ENCODE peak calls at places on chromosomes 13 and 19, in nine cellular contexts. I, G, W, D, K, V, C, Z and T are unnamed samples.
A peak's percentile ranks its signal among the peaks of the same experiment; 100 is the strongest.

GRCh38 chr13:31331051-31331450 is 131.3 kb downstream of the B3GLCT start:
- DNase-seq in I (no peak), G (no peak), W (no peak), D (no peak), K (no peak), V (no peak), C (no peak), Z (no peak), T (no peak)

GRCh38 chr19:29662604-29663404 is 2.5 kb upstream of the PLEKHF1 start:
- DNase-seq in I (peak; percentile 63), G (peak; percentile 82), W (no peak), D (peak; percentile 94), K (peak; percentile 62), V (peak; percentile 70), C (peak; percentile 72), Z (peak; percentile 95), T (peak; percentile 94)

GRCh38 chr19:17109962-17110598 is 34.5 kb downstream of the MYO9B start:
- DNase-seq in I (no peak), G (no peak), W (no peak), D (no peak), K (peak; percentile 54), V (peak; percentile 88), C (no peak), Z (no peak), T (no peak)

GRCh38 chr13:46831588-46832194 is 34.7 kb upstream of the ESD start:
- DNase-seq in I (no peak), G (peak; percentile 20), W (no peak), D (peak; percentile 54), K (peak; percentile 24), V (no peak), C (no peak), Z (peak; percentile 71), T (peak; percentile 71)

GRCh38 chr13:27607125-27607524 is 13.2 kb downstream of the LNX2 start:
- DNase-seq in I (peak; percentile 28), G (no peak), W (no peak), D (peak; percentile 67), K (peak; percentile 23), V (no peak), C (no peak), Z (peak; percentile 88), T (peak; percentile 88)

GRCh38 chr19:3335431-3336350 is 30.7 kb upstream of the NFIC start:
- DNase-seq in I (no peak), G (peak; percentile 54), W (no peak), D (peak; percentile 65), K (peak; percentile 46), V (no peak), C (peak; percentile 70), Z (peak; percentile 79), T (peak; percentile 86)

GRCh38 chr19:21680026-21680425 is 87.4 kb downstream of the ZNF100 start:
- DNase-seq in I (no peak), G (no peak), W (no peak), D (no peak), K (no peak), V (no peak), C (no peak), Z (no peak), T (no peak)

GRCh38 chr13:64339373-64340063 is 2890.6 kb downstream of the PCDH9 start:
- DNase-seq in I (no peak), G (no peak), W (no peak), D (no peak), K (no peak), V (no peak), C (no peak), Z (no peak), T (no peak)

GRCh38 chr13:113904411-113904810 is 40.5 kb upstream of the GAS6 start:
- DNase-seq in I (no peak), G (peak; percentile 68), W (no peak), D (peak; percentile 57), K (peak; percentile 62), V (no peak), C (no peak), Z (no peak), T (peak; percentile 47)

GRCh38 chr19:318509-318774 is 26.2 kb downstream of the MIER2 start:
- DNase-seq in I (no peak), G (no peak), W (no peak), D (no peak), K (no peak), V (no peak), C (no peak), Z (no peak), T (no peak)

GRCh38 chr13:106102776-106103175 is 432.7 kb downstream of the EFNB2 start:
- DNase-seq in I (no peak), G (no peak), W (no peak), D (no peak), K (no peak), V (no peak), C (no peak), Z (no peak), T (no peak)

GRCh38 chr13:23378009-23378632 is 55.4 kb downstream of the SACS start:
- DNase-seq in I (peak; percentile 98), G (peak; percentile 41), W (no peak), D (peak; percentile 99), K (peak; percentile 51), V (no peak), C (no peak), Z (peak; percentile 92), T (peak; percentile 100)

GRCh38 chr13:109135018-109135417 is 505.6 kb downstream of the MYO16 start:
- DNase-seq in I (no peak), G (no peak), W (no peak), D (no peak), K (no peak), V (no peak), C (no peak), Z (no peak), T (peak; percentile 13)

GRCh38 chr13:97658556-97658955 is 224.6 kb downstream of the RAP2A start:
- DNase-seq in I (no peak), G (no peak), W (no peak), D (no peak), K (no peak), V (no peak), C (no peak), Z (peak; percentile 27), T (no peak)

GRCh38 chr13:97659602-97660001 is 225.6 kb downstream of the RAP2A start:
- DNase-seq in I (no peak), G (no peak), W (no peak), D (peak; percentile 11), K (peak; percentile 6), V (no peak), C (no peak), Z (peak; percentile 52), T (peak; percentile 21)

DNA sequence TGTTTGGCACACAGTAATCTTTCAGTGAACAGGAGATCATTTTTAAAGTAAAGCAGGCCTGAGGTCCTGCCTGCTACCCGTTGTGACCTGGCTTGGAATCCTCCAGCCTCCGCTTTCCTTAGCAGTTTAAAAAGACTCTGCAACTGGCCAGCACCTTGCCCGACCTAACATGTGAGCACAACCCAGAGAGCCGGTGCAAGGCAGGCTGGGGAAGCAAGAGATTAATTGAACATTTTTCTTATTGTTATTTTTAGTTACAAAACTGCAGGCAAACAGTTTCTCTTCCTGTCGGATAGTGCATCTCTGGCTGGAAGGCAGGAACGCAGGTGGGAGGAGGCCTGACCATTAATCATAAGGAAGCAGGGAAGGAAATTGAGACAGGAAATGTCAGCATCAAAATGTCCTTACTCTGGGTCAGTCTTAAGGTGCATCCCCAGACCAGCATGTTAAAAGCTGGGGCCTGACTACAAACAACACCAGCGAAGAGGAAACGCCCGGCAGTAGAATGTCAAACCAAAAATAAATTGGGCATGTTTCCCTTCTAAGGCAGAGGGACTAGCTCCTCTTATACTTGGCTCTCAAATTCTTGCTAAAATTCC is 226.6 kb downstream of the RAP2A start:
- DNase-seq in I (no peak), G (no peak), W (no peak), D (no peak), K (peak; percentile 11), V (no peak), C (no peak), Z (peak; percentile 5), T (no peak)
- H3K4me3 ChIP-seq in I (no peak overlapping the region), G (no peak overlapping the region), W (no peak overlapping the region), D (no peak overlapping the region), K (no peak overlapping the region), V (no peak overlapping the region), C (no peak overlapping the region), Z (no peak overlapping the region), T (no peak overlapping the region)

DNA sequence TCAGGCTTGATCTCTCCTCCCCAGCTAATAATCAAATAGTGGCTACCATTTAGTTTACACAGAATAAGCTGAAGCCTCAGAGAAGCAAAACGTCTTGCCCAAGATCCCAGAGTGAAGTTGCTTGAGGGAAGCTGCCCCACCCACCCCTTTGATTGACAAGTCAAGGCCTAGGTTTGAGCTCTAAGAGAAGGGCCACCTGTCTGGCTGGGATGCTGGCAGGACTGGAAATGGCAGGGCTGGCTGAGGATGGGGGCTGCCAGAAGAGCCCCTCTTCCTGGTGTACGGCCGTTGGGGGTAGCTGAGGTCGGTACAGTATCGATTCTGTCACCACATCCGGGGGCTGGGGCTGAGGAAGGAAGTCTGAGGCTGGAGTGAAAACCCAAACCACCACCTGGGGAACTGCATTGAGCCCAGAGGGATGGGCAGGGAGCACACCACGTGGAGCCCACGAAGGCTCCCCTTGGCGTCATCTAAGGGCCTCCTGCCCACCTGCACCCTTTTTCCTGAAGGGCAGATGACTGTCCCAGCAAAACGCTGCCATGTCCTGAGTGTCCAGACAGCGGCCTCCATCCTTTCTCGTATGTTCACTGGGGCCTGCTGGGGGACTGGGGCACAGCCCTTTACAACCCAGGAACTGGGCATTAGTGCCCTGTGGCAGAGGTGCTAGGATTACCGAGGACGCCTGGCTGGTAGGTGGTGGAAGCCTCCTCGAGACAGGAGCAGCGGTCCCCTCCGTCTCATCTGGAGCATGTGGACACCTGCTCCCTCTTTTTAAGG is 1.4 kb upstream of the PRKD2 start:
- DNase-seq in I (no peak), G (no peak), W (no peak), D (no peak), K (no peak), V (no peak), C (no peak), Z (no peak), T (no peak)
- H3K4me3 ChIP-seq in I (no peak overlapping the region), G (no peak overlapping the region), W (no peak overlapping the region), D (no peak overlapping the region), K (peak overlapping the region; percentile 91), V (peak overlapping the region; percentile 86), C (no peak overlapping the region), Z (no peak overlapping the region), T (no peak overlapping the region)

GRCh38 chr19:36997843-36998235 is 80.4 kb upstream of the ZNF420 start:
- DNase-seq in I (no peak), G (no peak), W (no peak), D (no peak), K (no peak), V (no peak), C (no peak), Z (no peak), T (no peak)
- H3K4me3 ChIP-seq in I (no peak overlapping the region), G (no peak overlapping the region), W (no peak overlapping the region), D (no peak overlapping the region), K (no peak overlapping the region), V (no peak overlapping the region), C (no peak overlapping the region), Z (no peak overlapping the region), T (no peak overlapping the region)

DNA sequence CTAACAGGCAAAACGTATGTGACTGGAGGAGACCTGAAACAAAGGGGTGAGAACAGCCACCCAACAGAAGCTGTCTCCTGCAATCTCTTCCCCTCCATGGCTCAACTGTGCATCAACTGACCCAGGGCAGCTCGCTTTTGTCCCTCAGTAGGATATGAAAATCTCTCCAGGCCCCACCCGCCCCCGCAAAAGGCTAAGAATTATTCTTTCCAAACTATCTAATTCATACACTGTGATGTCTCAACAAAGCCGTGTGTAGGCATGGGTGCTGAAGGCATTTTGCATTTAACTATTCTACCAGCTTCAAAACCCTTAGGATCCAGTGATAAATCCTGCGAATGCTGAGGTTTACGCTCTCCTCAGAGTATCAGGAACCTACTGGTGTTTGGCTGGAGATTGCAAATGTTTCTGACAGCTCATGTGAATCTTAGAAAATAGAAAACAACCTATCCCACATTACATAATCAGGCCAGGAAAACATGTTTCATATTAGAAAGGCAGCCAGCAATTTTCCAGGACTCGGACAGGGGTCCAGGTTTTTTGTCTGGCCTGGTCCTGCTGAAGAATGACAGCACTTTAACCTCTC is 17.4 kb downstream of the DHRS12 start:
- DNase-seq in I (no peak), G (no peak), W (no peak), D (peak; percentile 24), K (no peak), V (no peak), C (no peak), Z (peak; percentile 21), T (no peak)
- H3K4me3 ChIP-seq in I (no peak overlapping the region), G (no peak overlapping the region), W (no peak overlapping the region), D (no peak overlapping the region), K (peak overlapping the region; percentile 26), V (no peak overlapping the region), C (no peak overlapping the region), Z (no peak overlapping the region), T (no peak overlapping the region)